ENCODE peak calls at places on chromosomes 11 and 22, in five cellular contexts. C is K562, Z is endothelial cell of umbilical vein, K is HCT116, W is suprapubic skin. X is an unnamed sample. For H3K36me3, the result is how much of the 10 kb centered on the place peaks cover.

GRCh38 chr11:78379039-78379670 is 38.5 kb downstream of the GAB2 start:
- DNase-seq in C (no peak), Z (no peak), K (no peak), W (no peak), X (no peak)

GRCh38 chr11:64226507-64227051 is 505 bp downstream of the NUDT22 start:
- DNase-seq in C (peak), Z (no peak), K (no peak), W (no peak), X (no peak)

GRCh38 chr22:24990344-24990905 is 37.9 kb downstream of the KIAA1671 start:
- DNase-seq in C (no peak), Z (no peak), K (no peak), W (no peak), X (no peak)

GRCh38 chr11:123494195-123495050 is 64.4 kb downstream of the GRAMD1B start:
- DNase-seq in C (no peak), Z (no peak), K (no peak), W (no peak), X (no peak)

GRCh38 chr22:38218661-38219331 is 17.0 kb downstream of the MAFF start:
- DNase-seq in C (no peak), Z (peak), K (peak), W (no peak), X (no peak)

GRCh38 chr11:1922411-1923113 is 3.1 kb downstream of the TNNT3 start:
- DNase-seq in C (no peak), Z (no peak), K (no peak), W (no peak), X (no peak)

GRCh38 chr11:561148-562003 is 606 bp downstream of the RASSF7 start:
- DNase-seq in C (peak), Z (no peak), K (no peak), W (no peak), X (no peak)

GRCh38 chr11:133726576-133726975 is 118.7 kb downstream of the SPATA19 start:
- DNase-seq in C (no peak), Z (no peak), K (no peak), W (no peak), X (no peak)

GRCh38 chr11:9726313-9727022 is 62.6 kb downstream of the SWAP70 start:
- DNase-seq in C (no peak), Z (peak), K (peak), W (no peak), X (no peak)

GRCh38 chr11:118152552-118153471 is at the start of gene SCN4B:
- DNase-seq in C (peak), Z (peak), K (no peak), W (no peak), X (no peak)

GRCh38 chr11:47161890-47162289 is 14.8 kb downstream of the ARFGAP2 start:
- DNase-seq in C (no peak), Z (no peak), K (no peak), W (no peak), X (no peak)

GRCh38 chr11:6237271-6237670 is 1.6 kb upstream of the CNGA4 start:
- DNase-seq in C (no peak), Z (no peak), K (no peak), W (no peak), X (no peak)

GRCh38 chr22:30875481-30876215 is 92.9 kb downstream of the MORC2 start:
- DNase-seq in C (no peak), Z (no peak), K (no peak), W (peak), X (no peak)

GRCh38 chr22:37771702-37772427 is 35.9 kb upstream of the GCAT start:
- DNase-seq in C (no peak), Z (no peak), K (no peak), W (no peak), X (no peak)

GRCh38 chr11:3135491-3136440 is 29.3 kb downstream of the OSBPL5 start:
- DNase-seq in C (no peak), Z (no peak), K (no peak), W (peak), X (no peak)

GRCh38 chr22:33706100-33706499 is 214.2 kb downstream of the LARGE1 start:
- DNase-seq in C (no peak), Z (no peak), K (no peak), W (no peak), X (no peak)

GRCh38 chr11:98060759-98061158 is 960.0 kb upstream of the CNTN5 start:
- DNase-seq in C (no peak), Z (no peak), K (no peak), W (no peak), X (no peak)

GRCh38 chr11:1450958-1451710 is 35.4 kb downstream of the MOB2 start:
- DNase-seq in C (peak), Z (no peak), K (no peak), W (no peak), X (no peak)

GRCh38 chr11:9004310-9004945 is 627 bp upstream of the NRIP3 start:
- DNase-seq in C (no peak), Z (no peak), K (no peak), W (peak), X (no peak)

GRCh38 chr11:111414936-111415335 is 35.9 kb upstream of the POU2AF1 start:
- DNase-seq in C (no peak), Z (no peak), K (no peak), W (no peak), X (no peak)
- H3K4me3 ChIP-seq in C (no peak), Z (no peak), K (no peak), W (no peak), X (no peak)

GRCh38 chr22:19848298-19849224 is 6.1 kb downstream of the GNB1L start:
- DNase-seq in C (peak), Z (peak), K (peak), W (no peak), X (peak)

GRCh38 chr22:19852177-19852781 is 2.4 kb downstream of the GNB1L start:
- DNase-seq in C (peak), Z (no peak), K (no peak), W (no peak), X (peak)

GRCh38 chr22:19849800-19850481 is 4.7 kb downstream of the GNB1L start:
- DNase-seq in C (no peak), Z (no peak), K (peak), W (no peak), X (no peak)

GRCh38 chr22:19851291-19852176 is 3.1 kb downstream of the GNB1L start:
- DNase-seq in C (no peak), Z (no peak), K (no peak), W (no peak), X (peak)

DNA sequence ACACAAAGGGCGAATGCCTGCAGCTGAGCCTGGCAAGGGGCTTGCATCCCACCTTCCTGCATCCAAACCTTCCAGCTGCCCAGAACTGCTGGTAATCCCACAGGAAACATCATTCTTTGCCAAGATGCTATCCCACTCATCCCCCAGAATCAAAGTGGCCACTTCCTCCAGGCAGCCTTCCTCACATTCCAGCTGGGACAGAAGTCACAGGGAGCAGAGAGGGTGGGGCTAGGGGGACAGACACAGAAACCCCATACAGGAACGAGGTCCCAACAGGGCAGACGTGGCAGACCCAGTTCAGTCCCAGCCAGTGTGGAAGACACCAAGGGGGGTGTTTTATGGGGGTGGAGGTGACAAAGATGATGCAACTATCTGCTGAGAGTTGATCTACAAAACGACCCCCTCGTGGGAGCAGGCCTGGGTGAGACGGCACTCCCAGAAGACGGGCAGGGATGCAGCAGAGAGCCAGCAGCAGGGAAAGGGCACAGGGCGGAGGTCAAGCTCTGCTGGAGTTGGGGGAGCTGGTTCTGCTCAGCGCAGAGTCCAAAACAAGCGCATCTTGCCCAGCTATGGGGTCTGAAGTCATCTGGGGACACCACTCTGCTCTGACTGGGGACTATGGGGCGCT is 4.1 kb downstream of the GNB1L start:
- DNase-seq in C (peak), Z (no peak), K (no peak), W (no peak), X (no peak)
- H3K36me3 ChIP-seq in C (half or more), Z (under half), K (under half), W (under half), X (under half)

DNA sequence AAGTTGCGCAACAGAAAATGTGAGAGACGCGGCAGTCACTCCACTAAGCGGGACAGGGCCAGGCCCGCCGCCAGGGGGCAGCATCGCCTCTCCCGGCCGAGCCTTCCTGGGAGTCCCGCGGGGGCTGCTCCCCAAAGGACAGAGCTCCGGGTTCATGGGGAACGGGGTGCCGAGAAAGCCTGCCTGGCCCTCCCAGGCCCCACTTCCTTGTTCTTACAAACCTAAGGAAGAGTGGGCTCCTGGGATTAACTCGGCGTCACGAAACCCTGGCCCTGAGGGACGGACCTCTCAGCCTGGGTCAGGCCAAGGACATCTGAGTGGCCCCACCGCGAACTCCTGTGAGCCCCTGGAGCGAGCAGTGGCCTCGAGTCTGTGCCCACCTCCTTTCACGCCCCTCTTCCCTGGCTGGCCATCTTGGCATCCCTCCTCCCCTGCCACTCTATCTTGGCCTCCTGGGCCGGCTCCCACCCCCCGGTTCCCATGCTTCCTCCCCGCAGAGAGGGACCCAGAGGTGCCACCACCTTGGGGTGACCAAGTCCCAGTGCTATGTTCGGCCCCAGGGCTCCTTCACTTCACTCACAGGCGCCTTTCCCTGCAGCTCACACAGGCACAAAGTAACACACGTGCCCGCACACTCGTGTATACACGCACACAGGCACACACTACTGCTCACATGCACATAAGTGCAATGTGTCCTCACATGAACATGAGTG is 99.9 kb upstream of the FGF3 start:
- DNase-seq in C (peak), Z (peak), K (peak), W (peak), X (no peak)
- TF ChIP-seq POLR2AphosphoS5 in C (no peak), Z (no peak), K (no peak), W (no peak), X (no peak)

DNA sequence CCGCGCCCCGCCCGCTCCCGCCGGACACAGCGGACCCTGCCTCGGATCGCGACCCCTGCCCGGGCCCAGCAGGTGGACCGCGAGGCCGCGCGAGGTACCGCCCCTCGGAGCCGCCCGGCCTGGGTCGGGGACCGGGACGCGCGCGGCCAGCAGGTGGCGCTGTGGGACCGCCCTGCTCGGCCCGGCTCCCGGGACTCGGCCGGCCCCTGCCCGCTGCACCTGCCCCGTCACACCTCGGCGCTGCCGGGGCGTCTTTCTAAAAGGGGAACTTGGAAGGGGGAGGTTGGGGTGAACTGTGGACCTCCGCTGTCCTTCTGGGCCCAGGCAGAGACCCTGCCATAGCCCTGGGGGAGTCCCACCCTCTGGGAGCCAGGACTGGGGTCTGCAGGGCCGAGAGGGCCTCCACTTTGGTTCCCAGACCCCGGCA is 11.1 kb downstream of the CRELD2 start:
- DNase-seq in C (peak), Z (no peak), K (no peak), W (no peak), X (no peak)
- H3K4me3 ChIP-seq in C (no peak), Z (no peak), K (no peak), W (peak), X (peak)

GRCh38 chr22:35649026-35649553 is 844 bp downstream of the APOL6 start:
- DNase-seq in C (no peak), Z (no peak), K (no peak), W (no peak), X (no peak)
- H3K36me3 ChIP-seq in C (under half), Z (under half), K (under half), W (under half), X (under half)

GRCh38 chr11:65491163-65491465 is 7.7 kb upstream of the MALAT1 start:
- DNase-seq in C (no peak), Z (peak), K (no peak), W (no peak), X (no peak)
- TF ChIP-seq POLR2AphosphoS5 in C (no peak), Z (no peak), K (no peak), W (no peak), X (no peak)

DNA sequence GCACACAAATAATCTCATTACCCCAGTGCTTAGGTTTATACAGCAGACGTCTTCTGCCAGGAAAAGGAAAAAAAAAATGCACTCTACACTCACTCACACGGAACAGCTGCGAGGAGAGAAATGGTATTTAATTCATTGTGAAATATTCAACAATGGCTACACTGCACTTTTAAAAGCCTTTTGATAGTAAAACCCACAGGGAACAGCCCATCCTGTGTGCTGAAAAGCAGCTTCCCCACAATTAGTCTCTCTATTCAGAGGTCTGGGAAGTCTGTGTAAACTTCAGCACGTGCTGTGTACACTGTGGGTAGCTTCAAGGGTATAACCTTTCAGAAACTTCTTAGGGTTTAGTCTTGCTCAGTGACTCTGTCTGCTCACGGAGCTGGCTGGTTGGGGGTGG is 42.7 kb downstream of the ETS1 start:
- DNase-seq in C (no peak), Z (peak), K (no peak), W (no peak), X (no peak)
- H3K4me3 ChIP-seq in C (no peak), Z (no peak), K (no peak), W (no peak), X (no peak)

GRCh38 chr11:30706276-30706675 is 120.1 kb upstream of the MPPED2 start:
- DNase-seq in C (no peak), Z (no peak), K (no peak), W (no peak), X (no peak)
- H3K36me3 ChIP-seq in C (under half), Z (under half), K (under half), W (under half), X (under half)

DNA sequence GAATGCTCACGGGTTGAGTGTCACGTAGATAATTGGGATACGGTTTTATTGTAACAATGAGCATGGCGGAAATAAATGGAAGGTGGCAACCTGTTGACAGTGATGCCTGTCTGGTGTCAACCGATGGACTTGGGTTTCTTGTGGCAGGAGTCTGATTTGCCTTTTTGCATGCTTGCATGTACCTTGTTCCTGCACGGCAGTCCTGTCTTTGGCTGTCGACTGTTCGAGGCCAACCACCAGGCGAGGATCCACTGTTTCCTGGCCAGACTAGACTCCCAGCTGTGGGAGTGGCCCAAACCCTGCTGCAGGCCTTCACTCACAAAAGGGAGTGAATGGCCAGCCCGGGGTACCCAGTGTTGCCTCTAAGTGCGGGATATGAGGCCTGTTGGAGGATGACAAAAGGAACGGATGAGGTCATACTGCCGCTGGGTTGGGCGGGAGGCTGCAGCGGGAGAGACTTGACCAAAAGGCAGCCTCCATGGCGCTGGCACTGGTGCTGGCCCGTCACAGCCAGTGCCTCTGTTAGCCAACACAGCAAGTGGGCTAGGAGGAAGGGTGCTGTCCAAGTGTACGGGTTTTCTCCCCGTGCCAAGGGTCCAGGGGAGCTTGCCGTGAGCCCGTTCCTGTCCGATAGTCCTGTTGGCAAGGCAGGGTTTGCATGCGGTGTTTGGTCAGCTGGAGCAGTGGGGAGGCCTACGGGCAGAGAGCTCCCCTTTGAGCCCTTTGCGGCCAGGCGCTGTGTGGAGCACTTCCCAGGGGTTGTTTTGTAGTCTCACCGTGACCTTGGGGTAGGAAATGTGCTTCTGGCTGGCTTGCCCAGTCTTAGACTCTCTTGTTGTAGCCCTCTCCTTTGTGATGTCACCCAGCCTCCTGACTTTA is 974 bp downstream of the DGCR8 start:
- DNase-seq in C (peak), Z (peak), K (no peak), W (no peak), X (no peak)
- TF ChIP-seq POLR2AphosphoS5 in C (no peak), Z (peak), K (no peak), W (no peak), X (no peak)

X was measured in esophagus muscularis mucosa.